ENCODE peak calls at places on chromosome 3, in nine cellular contexts. J is brain microvascular endothelial cell, T is left ventricle myocardium inferior, H is fibroblast of lung, W is lower lobe of right lung, A is cardiac fibroblast, L is heart right ventricle, P is kidney epithelial cell, Y is mucosa of descending colon. O is an unnamed sample.

GRCh38 chr3:43691120-43692002 is 623 bp downstream of the ABHD5 start:
- DNase-seq in L (peak), T (peak), A (no peak), W (peak), J (peak), P (no peak), H (peak), Y (peak), O (no peak)

GRCh38 chr3:178618197-178618596 is 82.0 kb downstream of the KCNMB2 start:
- DNase-seq in A (peak), T (no peak), Y (no peak), W (no peak), H (peak), J (no peak), P (no peak), L (no peak), O (no peak)

GRCh38 chr3:89957461-89957860 is 850.0 kb downstream of the EPHA3 start:
- DNase-seq in W (no peak), H (no peak), T (no peak), P (no peak), A (peak), L (no peak), Y (no peak), J (peak), O (no peak)

GRCh38 chr3:14898929-14899328 is 48.5 kb upstream of the NR2C2 start:
- DNase-seq in W (no peak), P (no peak), L (no peak), J (no peak), Y (no peak), A (no peak), H (no peak), T (no peak), O (no peak)

GRCh38 chr3:107685383-107685782 is 162.6 kb downstream of the BBX start:
- DNase-seq in Y (no peak), H (no peak), L (no peak), J (no peak), W (no peak), P (no peak), T (no peak), A (no peak), O (no peak)

GRCh38 chr3:173932624-173933023 is 535.1 kb downstream of the NLGN1 start:
- DNase-seq in P (peak), A (peak), J (peak), W (no peak), L (no peak), T (no peak), Y (no peak), H (peak), O (peak)

GRCh38 chr3:123818324-123818920 is 65.7 kb downstream of the MYLK start:
- DNase-seq in J (no peak), W (no peak), P (no peak), H (no peak), A (no peak), T (no peak), Y (no peak), L (no peak), O (peak)

GRCh38 chr3:187976361-187976900 is 177.5 kb upstream of the LPP start:
- DNase-seq in W (no peak), J (no peak), P (no peak), A (peak), T (no peak), L (no peak), Y (no peak), H (no peak), O (no peak)

GRCh38 chr3:159169828-159170227 is 368.0 kb downstream of the MFSD1 start:
- DNase-seq in T (no peak), A (peak), P (peak), Y (peak), L (no peak), J (peak), W (no peak), H (peak), O (peak)

GRCh38 chr3:26102376-26103110 is 312.7 kb downstream of the OXSM start:
- DNase-seq in Y (no peak), T (no peak), J (no peak), L (no peak), W (no peak), P (no peak), H (no peak), A (no peak), O (no peak)
- H3K4me3 ChIP-seq in Y (no peak), T (no peak), J (no peak), L (no peak), W (no peak), P (no peak), H (no peak), A (no peak), O (no peak)

GRCh38 chr3:130850044-130850797 is 43.7 kb upstream of the ATP2C1 start:
- DNase-seq in P (peak), L (peak), Y (no peak), W (no peak), A (peak), H (peak), T (no peak), J (peak), O (peak)
- H3K4me3 ChIP-seq in P (no peak), L (peak), Y (no peak), W (peak), A (peak), H (no peak), T (peak), J (no peak), O (no peak)

GRCh38 chr3:100072328-100073048 is 41.8 kb downstream of the FILIP1L start:
- DNase-seq in Y (no peak), P (no peak), L (no peak), J (no peak), A (no peak), T (no peak), H (peak), W (no peak), O (no peak)

GRCh38 chr3:100075731-100076543 is 38.4 kb downstream of the FILIP1L start:
- DNase-seq in Y (no peak), H (no peak), P (no peak), J (no peak), L (no peak), W (no peak), A (no peak), T (no peak), O (no peak)

GRCh38 chr3:100075163-100075562 is 39.1 kb downstream of the FILIP1L start:
- DNase-seq in Y (no peak), H (no peak), A (no peak), W (no peak), T (no peak), J (no peak), P (no peak), L (no peak), O (no peak)

GRCh38 chr3:100073555-100074307 is 40.6 kb downstream of the FILIP1L start:
- DNase-seq in J (peak), W (no peak), L (peak), T (peak), H (peak), P (no peak), A (peak), Y (peak), O (peak)

GRCh38 chr3:100073049-100073422 is 41.3 kb downstream of the FILIP1L start:
- DNase-seq in H (no peak), J (no peak), A (no peak), L (no peak), Y (no peak), T (no peak), P (no peak), W (no peak), O (no peak)
- H3K4me3 ChIP-seq in H (no peak), J (no peak), A (no peak), L (no peak), Y (no peak), T (no peak), P (no peak), W (no peak), O (no peak)

GRCh38 chr3:69199942-69200341 is 77.5 kb upstream of the LMOD3 start:
- DNase-seq in W (no peak), L (no peak), H (no peak), A (no peak), T (no peak), J (no peak), P (no peak), Y (peak), O (no peak)
- H3K4me3 ChIP-seq in W (peak), L (peak), H (no peak), A (no peak), T (peak), J (no peak), P (peak), Y (peak), O (no peak)

GRCh38 chr3:160757624-160758106 is 1.6 kb downstream of the PPM1L start:
- DNase-seq in P (no peak), Y (no peak), J (no peak), A (no peak), T (no peak), L (no peak), W (no peak), H (no peak), O (no peak)
- H3K4me3 ChIP-seq in P (no peak), Y (no peak), J (no peak), A (no peak), T (peak), L (peak), W (peak), H (no peak), O (peak)

O was measured in astrocyte of the cerebellum.